ENCODE peak calls at places on chromosomes 11 and 22, in four cellular contexts. M is CD8-positive, alpha-beta memory T cell; Y is HCT116; P is aorta. I is an unnamed sample. For H3K4me1, the result is how much of the 10 kb centered on the place peaks cover.

GRCh38 chr11:10680956-10681487 is 12.5 kb downstream of the IRAG1 start:
- DNase-seq in M (no peak), Y (no peak), P (no peak), I (no peak)

GRCh38 chr11:116709970-116710369 is 62.8 kb downstream of the BUD13 start:
- DNase-seq in M (no peak), Y (no peak), P (no peak), I (no peak)

GRCh38 chr11:45807792-45808238 is 2.9 kb downstream of the SLC35C1 start:
- DNase-seq in M (no peak), Y (no peak), P (no peak), I (no peak)

GRCh38 chr11:83641511-83641910 is 355.3 kb upstream of the CCDC90B start:
- DNase-seq in M (no peak), Y (no peak), P (no peak), I (no peak)

GRCh38 chr22:43288807-43289417 is 54.3 kb downstream of the SCUBE1 start:
- DNase-seq in M (no peak), Y (no peak), P (no peak), I (no peak)

GRCh38 chr11:32103941-32104340 is 13.1 kb downstream of the RCN1 start:
- DNase-seq in M (no peak), Y (no peak), P (no peak), I (no peak)

GRCh38 chr11:11534981-11535380 is 86.8 kb downstream of the GALNT18 start:
- DNase-seq in M (no peak), Y (no peak), P (peak), I (peak)

GRCh38 chr22:46303347-46303965 is 6.8 kb downstream of the GTSE1 start:
- DNase-seq in M (no peak), Y (no peak), P (no peak), I (no peak)

GRCh38 chr11:125945797-125946520 is at the start of gene VSIG10L2:
- DNase-seq in M (no peak), Y (no peak), P (no peak), I (no peak)

GRCh38 chr11:111797145-111797581 is 31.0 kb upstream of the PPP2R1B start:
- DNase-seq in M (no peak), Y (no peak), P (no peak), I (peak)

GRCh38 chr11:442611-443081 is 835 bp upstream of the ANO9 start:
- DNase-seq in M (no peak), Y (no peak), P (peak), I (no peak)

GRCh38 chr11:119795231-119795630 is 66.2 kb upstream of the NECTIN1 start:
- DNase-seq in M (peak), Y (no peak), P (no peak), I (no peak)

GRCh38 chr11:30344085-30344484 is 21.2 kb downstream of the ARL14EP start:
- DNase-seq in M (no peak), Y (no peak), P (no peak), I (no peak)

GRCh38 chr11:114091791-114092397 is 32.4 kb downstream of the ZBTB16 start:
- DNase-seq in M (no peak), Y (no peak), P (no peak), I (no peak)

GRCh38 chr11:96103102-96103501 is 179.2 kb upstream of the MTMR2 start:
- DNase-seq in M (no peak), Y (no peak), P (no peak), I (no peak)
- H3K4me1 ChIP-seq in M (under half), Y (under half), P (under half), I (under half)

DNA sequence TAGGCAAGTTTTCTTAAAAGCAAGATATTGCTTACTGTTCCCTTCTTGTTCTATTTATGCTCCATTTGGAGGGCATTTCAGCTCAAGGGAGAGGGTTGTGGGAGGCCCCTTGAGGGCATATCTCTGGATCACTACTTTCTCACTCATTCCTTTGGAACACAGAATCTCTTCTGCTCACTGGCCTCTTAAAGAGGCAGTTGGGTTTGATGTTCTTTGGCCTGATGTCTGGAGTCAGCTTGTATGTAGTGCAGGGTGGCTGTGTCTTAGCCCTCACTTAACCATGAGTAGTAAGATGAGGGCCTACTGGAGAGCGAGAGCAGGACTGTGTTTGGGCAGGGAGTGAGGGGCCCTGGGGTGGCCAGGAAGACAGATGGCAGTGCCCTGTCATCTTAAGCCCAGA is 3.6 kb downstream of the INCENP start:
- DNase-seq in M (no peak), Y (no peak), P (no peak), I (no peak)
- H3K4me1 ChIP-seq in M (under half), Y (under half), P (under half), I (under half)

GRCh38 chr11:62427630-62428233 is 8.9 kb downstream of the SCGB1A1 start:
- DNase-seq in M (no peak), Y (no peak), P (no peak), I (peak)
- H3K4me1 ChIP-seq in M (under half), Y (under half), P (under half), I (under half)

GRCh38 chr11:76795936-76796441 is 12.8 kb downstream of the TSKU start:
- DNase-seq in M (no peak), Y (no peak), P (no peak), I (no peak)

GRCh38 chr11:76796511-76797203 is 13.5 kb downstream of the TSKU start:
- DNase-seq in M (no peak), Y (no peak), P (no peak), I (no peak)

GRCh38 chr11:76798202-76798581 is 15.0 kb downstream of the TSKU start:
- DNase-seq in M (no peak), Y (no peak), P (no peak), I (no peak)

GRCh38 chr11:76798656-76799055 is 15.5 kb downstream of the TSKU start:
- DNase-seq in M (no peak), Y (no peak), P (no peak), I (no peak)

DNA sequence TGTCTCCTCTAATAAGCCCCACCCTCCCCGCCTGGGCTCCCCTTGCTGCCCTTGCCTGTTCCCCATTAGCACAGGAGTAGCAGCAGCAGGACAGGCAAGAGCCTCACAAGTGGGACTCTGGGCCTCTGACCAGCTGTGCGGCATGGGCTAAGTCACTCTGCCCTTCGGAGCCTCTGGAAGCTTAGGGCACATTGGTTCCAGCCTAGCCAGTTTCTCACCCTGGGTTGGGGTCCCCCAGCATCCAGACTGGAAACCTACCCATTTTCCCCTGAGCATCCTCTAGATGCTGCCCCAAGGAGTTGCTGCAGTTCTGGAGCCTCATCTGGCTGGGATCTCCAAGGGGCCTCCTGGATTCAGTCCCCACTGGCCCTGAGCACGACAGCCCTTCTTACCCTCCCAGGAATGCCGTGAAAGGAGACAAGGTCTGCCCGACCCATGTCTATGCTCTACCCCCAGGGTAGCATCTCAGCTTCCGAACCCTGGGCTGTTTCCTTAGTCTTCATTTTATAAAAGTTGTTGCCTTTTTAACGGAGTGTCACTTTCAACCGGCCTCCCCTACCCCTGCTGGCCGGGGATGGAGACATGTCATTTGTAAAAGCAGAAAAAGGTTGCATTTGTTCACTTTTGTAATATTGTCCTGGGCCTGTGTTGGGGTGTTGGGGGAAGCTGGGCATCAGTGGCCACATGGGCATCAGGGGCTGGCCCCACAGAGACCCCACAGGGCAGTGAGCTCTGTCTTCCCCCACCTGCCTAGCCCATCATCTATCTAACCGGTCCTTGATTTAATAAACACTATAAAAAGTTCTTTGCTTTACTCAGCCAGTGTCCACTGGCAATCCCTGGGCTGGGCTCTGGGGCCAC is 14.4 kb downstream of the TSKU start:
- DNase-seq in M (no peak), Y (no peak), P (no peak), I (no peak)
- H3K4me1 ChIP-seq in M (under half), Y (under half), P (under half), I (under half)

DNA sequence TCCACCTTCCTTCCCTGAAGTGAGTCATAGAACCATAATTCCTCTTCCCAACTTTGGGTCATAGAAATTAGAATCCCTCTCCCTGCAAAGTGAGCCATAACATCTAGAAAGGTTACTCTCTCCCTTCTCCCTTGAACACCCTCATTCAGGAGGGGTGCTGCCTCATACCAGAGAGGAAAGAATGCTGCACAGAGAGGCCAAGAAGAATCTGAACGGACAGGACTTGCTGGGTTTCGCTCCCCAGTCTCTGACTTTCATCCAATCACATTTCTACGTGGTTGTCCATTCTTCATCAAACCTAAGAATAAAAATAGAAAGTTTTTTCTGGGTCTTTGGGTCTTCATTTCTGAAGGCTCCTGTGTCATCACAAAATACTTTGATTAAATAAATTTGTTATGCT is 31.0 kb upstream of the BIRC3 start:
- DNase-seq in M (no peak), Y (no peak), P (no peak), I (no peak)
- H3K4me1 ChIP-seq in M (under half), Y (under half), P (under half), I (under half)

GRCh38 chr22:20550851-20551744 is 43.7 kb downstream of the MED15 start:
- DNase-seq in M (peak), Y (no peak), P (peak), I (no peak)
- H3K4me1 ChIP-seq in M (half or more), Y (under half), P (under half), I (under half)

I was measured in BE2C.